ENCODE peak calls at places on chromosome 5, in five cellular contexts. O is stomach, D is H1, L is prostate gland, E is GM12891. F is an unnamed sample.

GRCh38 chr5:93407470-93407869 is 173.5 kb downstream of the NR2F1-AS1 start:
- DNase-seq in D (no peak), O (no peak), E (no peak), L (no peak), F (no peak)

GRCh38 chr5:60597570-60597969 is 102.4 kb downstream of the DEPDC1B start:
- DNase-seq in D (no peak), L (no peak), O (no peak), E (no peak), F (no peak)

GRCh38 chr5:93721045-93721444 is 20.4 kb downstream of the POU5F2 start:
- DNase-seq in O (no peak), E (no peak), D (no peak), L (no peak), F (no peak)

GRCh38 chr5:72156921-72157320 is 49.6 kb downstream of the MAP1B start:
- DNase-seq in E (no peak), L (no peak), O (no peak), D (no peak), F (no peak)

GRCh38 chr5:19771174-19771835 is 216.7 kb downstream of the CDH18 start:
- DNase-seq in D (no peak), L (no peak), E (no peak), O (no peak), F (no peak)

GRCh38 chr5:131393498-131393968 is 129.7 kb downstream of the CDC42SE2 start:
- DNase-seq in O (no peak), E (no peak), D (no peak), L (no peak), F (no peak)

GRCh38 chr5:68872088-68872842 is 221.5 kb upstream of the SLC30A5 start:
- DNase-seq in L (no peak), D (no peak), O (no peak), E (no peak), F (no peak)

GRCh38 chr5:43182421-43182820 is 9.6 kb upstream of the NIM1K start:
- DNase-seq in O (no peak), L (no peak), E (no peak), D (no peak), F (no peak)

GRCh38 chr5:60916646-60917045 is 28.2 kb downstream of the ERCC8 start:
- DNase-seq in L (no peak), D (no peak), E (no peak), O (no peak), F (no peak)

GRCh38 chr5:58135571-58136335 is 324.1 kb downstream of the PLK2 start:
- DNase-seq in L (no peak), O (no peak), D (no peak), E (no peak), F (no peak)

GRCh38 chr5:139839416-139839815 is 43.8 kb downstream of the PSD2 start:
- DNase-seq in O (no peak), E (no peak), D (no peak), L (no peak), F (no peak)

GRCh38 chr5:90803376-90803775 is 244.8 kb downstream of the ADGRV1 start:
- DNase-seq in L (no peak), O (no peak), D (no peak), E (no peak), F (no peak)

GRCh38 chr5:124289641-124290201 is 456.7 kb downstream of the ZNF608 start:
- DNase-seq in L (peak), E (no peak), O (peak), D (peak), F (no peak)

GRCh38 chr5:128513816-128514215 is 24.2 kb downstream of the FBN2 start:
- DNase-seq in O (no peak), D (no peak), E (no peak), L (no peak), F (no peak)

GRCh38 chr5:131545856-131546255 is 89.2 kb downstream of the RAPGEF6 start:
- DNase-seq in L (no peak), E (no peak), O (no peak), D (no peak), F (no peak)

GRCh38 chr5:42951847-42952411 is 88.2 kb downstream of the ANXA2R start:
- DNase-seq in L (no peak), D (no peak), E (peak), O (peak), F (no peak)

GRCh38 chr5:180525363-180525762 is 31.2 kb downstream of the CNOT6 start:
- DNase-seq in D (no peak), E (no peak), O (no peak), L (no peak), F (no peak)

GRCh38 chr5:57776035-57776434 is 293.4 kb upstream of the ACTBL2 start:
- DNase-seq in E (no peak), D (no peak), L (no peak), O (no peak), F (no peak)

GRCh38 chr5:55897905-55898304 is 46.7 kb downstream of the IL31RA start:
- DNase-seq in L (no peak), D (no peak), O (no peak), E (no peak), F (no peak)

GRCh38 chr5:171275822-171276544 is 33.1 kb upstream of the TLX3 start:
- DNase-seq in E (no peak), O (no peak), L (no peak), D (no peak), F (no peak)

GRCh38 chr5:126718246-126718868 is 58.6 kb upstream of the LMNB1 start:
- DNase-seq in E (no peak), D (peak), L (no peak), O (no peak), F (no peak)

GRCh38 chr5:158414780-158415179 is 555.8 kb upstream of the CLINT1 start:
- DNase-seq in L (no peak), O (no peak), D (no peak), E (no peak), F (no peak)

GRCh38 chr5:88683506-88684135 is 199.4 kb downstream of the MEF2C start:
- DNase-seq in O (no peak), E (no peak), L (no peak), D (no peak), F (no peak)

GRCh38 chr5:35954175-35954574 is 15.8 kb upstream of the CAPSL start:
- DNase-seq in L (no peak), O (no peak), E (no peak), D (no peak), F (no peak)

GRCh38 chr5:169299651-169300467 is 1.1 kb downstream of the SLIT3 start:
- DNase-seq in D (no peak), L (no peak), E (no peak), O (no peak), F (no peak)

GRCh38 chr5:41747291-41747690 is 122.9 kb downstream of the OXCT1 start:
- DNase-seq in E (no peak), D (no peak), L (no peak), O (no peak), F (no peak)

GRCh38 chr5:102590467-102590866 is 91.7 kb upstream of the SLCO6A1 start:
- DNase-seq in L (no peak), E (no peak), D (no peak), O (no peak), F (no peak)

GRCh38 chr5:59416441-59416840 is 477.1 kb downstream of the PDE4D start:
- DNase-seq in E (no peak), L (no peak), O (no peak), D (no peak), F (no peak)
- TF ChIP-seq POLR2AphosphoS5 in E (no peak), L (no peak), O (no peak), D (no peak), F (no peak)

GRCh38 chr5:1481266-1481998 is 36.2 kb upstream of the SLC6A3 start:
- DNase-seq in D (no peak), O (no peak), L (no peak), E (no peak), F (no peak)
- TF ChIP-seq POLR2AphosphoS5 in D (no peak), O (no peak), L (no peak), E (no peak), F (no peak)

GRCh38 chr5:151258771-151259170 is 5.8 kb downstream of the GM2A start:
- DNase-seq in O (no peak), L (no peak), E (no peak), D (no peak), F (no peak)

GRCh38 chr5:151259931-151260330 is 6.9 kb downstream of the GM2A start:
- DNase-seq in O (no peak), L (no peak), E (no peak), D (no peak), F (no peak)

GRCh38 chr5:151255621-151256286 is 2.8 kb downstream of the GM2A start:
- DNase-seq in L (no peak), E (no peak), D (no peak), O (no peak), F (no peak)

GRCh38 chr5:151254533-151254932 is 1.5 kb downstream of the GM2A start:
- DNase-seq in D (no peak), E (no peak), L (no peak), O (no peak), F (no peak)

DNA sequence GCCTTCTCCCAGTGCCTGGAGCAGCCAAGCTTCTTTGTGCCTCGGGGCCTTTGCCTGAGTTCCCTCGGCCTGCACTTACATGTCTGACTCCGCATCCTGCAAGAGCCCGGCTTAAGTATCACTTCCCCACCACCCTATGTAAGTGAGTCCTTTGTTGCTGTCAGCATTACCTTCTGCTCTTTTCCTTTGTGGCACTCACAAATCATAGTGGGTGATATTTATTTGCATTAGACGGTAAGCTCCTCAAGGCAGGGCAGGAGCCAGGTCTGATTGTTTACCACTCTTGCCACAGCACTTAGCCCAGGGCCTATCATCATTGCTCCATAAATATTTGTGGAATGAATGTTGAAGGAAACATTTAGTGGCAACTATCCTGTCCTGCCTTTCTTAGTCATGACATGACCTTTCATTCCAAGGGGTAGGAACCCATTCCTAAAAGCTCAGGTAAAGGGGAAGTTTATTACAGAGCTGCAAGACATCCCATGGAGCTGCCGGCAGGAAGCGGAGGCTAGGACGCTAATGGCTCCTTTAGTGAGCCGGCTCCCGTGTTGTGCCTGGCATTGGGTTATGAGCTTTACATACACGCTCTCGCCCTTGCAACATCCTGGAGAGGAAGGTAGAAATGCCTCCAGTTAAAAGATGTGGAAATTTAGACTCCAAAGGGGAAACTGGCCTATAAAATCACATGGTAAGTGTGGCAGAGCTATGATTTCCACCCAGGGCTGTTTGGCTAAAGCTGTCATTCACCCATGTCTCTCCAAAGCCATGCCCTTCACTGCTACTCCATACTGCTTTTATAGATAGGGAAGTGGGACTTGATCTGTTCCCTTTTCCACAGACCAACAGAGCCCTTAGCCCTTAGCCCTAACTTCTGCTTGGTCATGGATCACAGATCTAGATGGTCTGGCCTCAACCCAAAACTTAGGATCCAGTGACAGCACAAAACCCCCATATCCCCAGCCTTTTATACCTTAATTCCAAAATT is 5.0 kb downstream of the GM2A start:
- DNase-seq in O (no peak), L (no peak), E (no peak), D (no peak), F (no peak)
- TF ChIP-seq POLR2AphosphoS5 in O (no peak), L (no peak), E (peak), D (no peak), F (no peak)

GRCh38 chr5:120388016-120388781 is 75.9 kb upstream of the PRR16 start:
- DNase-seq in O (no peak), L (no peak), E (no peak), D (no peak), F (no peak)
- TF ChIP-seq POLR2AphosphoS5 in O (no peak), L (peak), E (no peak), D (no peak), F (peak)